ENCODE peak calls at places on chromosomes 7 and 10, in eight cellular contexts. L is HFF-Myc; K is PC-3; J is cardiac fibroblast; A is pancreas; Z is HEK293T; T is pons; S is stimulated activated CD8-positive, alpha-beta memory T cell treated with anti-CD3 and anti-CD28 coated beads, Interleukin-4, amount 100 ng/mL, for 4 hours. E is an unnamed sample.

GRCh38 chr7:130734525-130735272 is 692 bp upstream of the KLF14 start:
- DNase-seq in L (no peak), K (no peak), J (no peak), A (no peak), Z (no peak), T (no peak), S (no peak), E (no peak)

GRCh38 chr10:102523250-102524029 is 19.7 kb downstream of the SUFU start:
- DNase-seq in L (no peak), K (no peak), J (peak), A (no peak), Z (no peak), T (no peak), S (no peak), E (no peak)

GRCh38 chr10:8014649-8015048 is 39.8 kb upstream of the GATA3 start:
- DNase-seq in L (no peak), K (no peak), J (no peak), A (no peak), Z (no peak), T (no peak), S (no peak), E (no peak)

GRCh38 chr7:25288536-25289283 is 60.4 kb upstream of the NPVF start:
- DNase-seq in L (no peak), K (no peak), J (peak), A (no peak), Z (no peak), T (peak), S (no peak), E (no peak)

GRCh38 chr7:1152492-1152891 is 7.5 kb downstream of the ZFAND2A start:
- DNase-seq in L (no peak), K (no peak), J (no peak), A (no peak), Z (no peak), T (no peak), S (no peak), E (no peak)

GRCh38 chr7:107971613-107972012 is 31.3 kb downstream of the LAMB1 start:
- DNase-seq in L (no peak), K (no peak), J (peak), A (no peak), Z (no peak), T (no peak), S (no peak), E (no peak)

GRCh38 chr10:113520606-113521481 is 32.0 kb upstream of the HABP2 start:
- DNase-seq in L (no peak), K (peak), J (peak), A (peak), Z (peak), T (peak), S (no peak), E (peak)

GRCh38 chr7:151312831-151313809 is 28.5 kb upstream of the NUB1 start:
- DNase-seq in L (no peak), K (no peak), J (no peak), A (no peak), Z (no peak), T (no peak), S (no peak), E (no peak)

GRCh38 chr10:11687357-11687771 is 54.8 kb upstream of the ECHDC3 start:
- DNase-seq in L (no peak), K (peak), J (no peak), A (no peak), Z (no peak), T (no peak), S (no peak), E (no peak)

GRCh38 chr7:25856056-25856780 is 295.8 kb upstream of the NFE2L3 start:
- DNase-seq in L (no peak), K (no peak), J (peak), A (no peak), Z (no peak), T (no peak), S (no peak), E (peak)

GRCh38 chr10:34288634-34289033 is 526.5 kb downstream of the PARD3 start:
- DNase-seq in L (no peak), K (peak), J (peak), A (no peak), Z (no peak), T (no peak), S (no peak), E (no peak)

GRCh38 chr7:139629392-139630082 is 106.1 kb downstream of the CLEC2L start:
- DNase-seq in L (no peak), K (no peak), J (no peak), A (no peak), Z (no peak), T (no peak), S (no peak), E (no peak)

GRCh38 chr10:60910543-60910942 is 33.4 kb downstream of the RHOBTB1 start:
- DNase-seq in L (no peak), K (no peak), J (peak), A (peak), Z (no peak), T (peak), S (no peak), E (no peak)

GRCh38 chr7:14275346-14275745 is 285.9 kb upstream of the ETV1 start:
- DNase-seq in L (no peak), K (no peak), J (peak), A (no peak), Z (no peak), T (no peak), S (no peak), E (no peak)

GRCh38 chr10:77368006-77368405 is 269.6 kb downstream of the KCNMA1 start:
- DNase-seq in L (no peak), K (no peak), J (no peak), A (no peak), Z (no peak), T (no peak), S (no peak), E (no peak)

GRCh38 chr10:82692458-82692857 is 817.5 kb downstream of the NRG3 start:
- DNase-seq in L (no peak), K (no peak), J (no peak), A (no peak), Z (no peak), T (no peak), S (no peak), E (no peak)

GRCh38 chr10:104254493-104255243 is at the start of gene GSTO1:
- DNase-seq in L (no peak), K (peak), J (peak), A (peak), Z (peak), T (peak), S (peak), E (peak)

E was measured in transverse colon.